ENCODE peak calls at places on chromosomes 11 and 22, in ten cellular contexts. One of them, this sample, is unnamed.

GRCh38 chr11:19218801-19219460 is 17.1 kb upstream of the CSRP3 start:
- DNase-seq in BE2C: peak
- DNase-seq in AG04450: no peak
- DNase-seq in mesothelial cell of epicardium: no peak
- DNase-seq in prostate gland: no peak
- DNase-seq in endothelial cell: no peak
- DNase-seq in coronary artery: no peak
- DNase-seq in progenitor cell of endocrine pancreas: no peak
- DNase-seq in colonic mucosa: no peak
- DNase-seq in tibial nerve: no peak
- DNase-seq in this sample: no peak

GRCh38 chr11:95268386-95268785 is 37.4 kb upstream of the SESN3 start:
- DNase-seq in BE2C: no peak
- DNase-seq in AG04450: no peak
- DNase-seq in mesothelial cell of epicardium: no peak
- DNase-seq in prostate gland: no peak
- DNase-seq in endothelial cell: no peak
- DNase-seq in coronary artery: no peak
- DNase-seq in progenitor cell of endocrine pancreas: no peak
- DNase-seq in colonic mucosa: no peak
- DNase-seq in tibial nerve: no peak
- DNase-seq in this sample: no peak

GRCh38 chr11:72970557-72971118 is 156.4 kb downstream of the ATG16L2 start:
- DNase-seq in BE2C: no peak
- DNase-seq in AG04450: no peak
- DNase-seq in mesothelial cell of epicardium: no peak
- DNase-seq in prostate gland: no peak
- DNase-seq in endothelial cell: no peak
- DNase-seq in coronary artery: no peak
- DNase-seq in progenitor cell of endocrine pancreas: no peak
- DNase-seq in colonic mucosa: no peak
- DNase-seq in tibial nerve: no peak
- DNase-seq in this sample: no peak

GRCh38 chr22:49825944-49826602 is 1.6 kb downstream of the BRD1 start:
- DNase-seq in BE2C: no peak
- DNase-seq in AG04450: no peak
- DNase-seq in mesothelial cell of epicardium: no peak
- DNase-seq in prostate gland: no peak
- DNase-seq in endothelial cell: no peak
- DNase-seq in coronary artery: no peak
- DNase-seq in progenitor cell of endocrine pancreas: no peak
- DNase-seq in colonic mucosa: peak
- DNase-seq in tibial nerve: no peak
- DNase-seq in this sample: no peak

GRCh38 chr11:83645561-83645960 is 359.4 kb upstream of the CCDC90B start:
- DNase-seq in BE2C: no peak
- DNase-seq in AG04450: no peak
- DNase-seq in mesothelial cell of epicardium: no peak
- DNase-seq in prostate gland: no peak
- DNase-seq in endothelial cell: no peak
- DNase-seq in coronary artery: no peak
- DNase-seq in progenitor cell of endocrine pancreas: no peak
- DNase-seq in colonic mucosa: no peak
- DNase-seq in tibial nerve: no peak
- DNase-seq in this sample: no peak

GRCh38 chr11:288328-289144 is at the start of gene PGGHG:
- DNase-seq in BE2C: peak
- DNase-seq in AG04450: no peak
- DNase-seq in mesothelial cell of epicardium: peak
- DNase-seq in prostate gland: no peak
- DNase-seq in endothelial cell: peak
- DNase-seq in coronary artery: peak
- DNase-seq in progenitor cell of endocrine pancreas: peak
- DNase-seq in colonic mucosa: peak
- DNase-seq in tibial nerve: peak
- DNase-seq in this sample: no peak

GRCh38 chr22:39498802-39499201 is 3.3 kb upstream of the MIEF1 start:
- DNase-seq in BE2C: no peak
- DNase-seq in AG04450: no peak
- DNase-seq in mesothelial cell of epicardium: no peak
- DNase-seq in prostate gland: no peak
- DNase-seq in endothelial cell: no peak
- DNase-seq in coronary artery: no peak
- DNase-seq in progenitor cell of endocrine pancreas: no peak
- DNase-seq in colonic mucosa: no peak
- DNase-seq in tibial nerve: no peak
- DNase-seq in this sample: no peak

GRCh38 chr11:10305964-10306918 is 1.4 kb downstream of the ADM start:
- DNase-seq in BE2C: peak
- DNase-seq in AG04450: no peak
- DNase-seq in mesothelial cell of epicardium: no peak
- DNase-seq in prostate gland: no peak
- DNase-seq in endothelial cell: peak
- DNase-seq in coronary artery: peak
- DNase-seq in progenitor cell of endocrine pancreas: no peak
- DNase-seq in colonic mucosa: peak
- DNase-seq in tibial nerve: no peak
- DNase-seq in this sample: no peak

GRCh38 chr11:74086242-74086884 is 77.5 kb upstream of the UCP3 start:
- DNase-seq in BE2C: no peak
- DNase-seq in AG04450: no peak
- DNase-seq in mesothelial cell of epicardium: no peak
- DNase-seq in prostate gland: no peak
- DNase-seq in endothelial cell: no peak
- DNase-seq in coronary artery: no peak
- DNase-seq in progenitor cell of endocrine pancreas: no peak
- DNase-seq in colonic mucosa: no peak
- DNase-seq in tibial nerve: no peak
- DNase-seq in this sample: no peak

GRCh38 chr11:86941871-86942208 is 13.4 kb downstream of the FZD4 start:
- DNase-seq in BE2C: no peak
- DNase-seq in AG04450: no peak
- DNase-seq in mesothelial cell of epicardium: no peak
- DNase-seq in prostate gland: no peak
- DNase-seq in endothelial cell: no peak
- DNase-seq in coronary artery: no peak
- DNase-seq in progenitor cell of endocrine pancreas: no peak
- DNase-seq in colonic mucosa: no peak
- DNase-seq in tibial nerve: no peak
- DNase-seq in this sample: no peak

GRCh38 chr22:38219644-38220043 is 17.9 kb downstream of the MAFF start:
- DNase-seq in BE2C: no peak
- DNase-seq in AG04450: no peak
- DNase-seq in mesothelial cell of epicardium: no peak
- DNase-seq in prostate gland: no peak
- DNase-seq in endothelial cell: no peak
- DNase-seq in coronary artery: no peak
- DNase-seq in progenitor cell of endocrine pancreas: no peak
- DNase-seq in colonic mucosa: no peak
- DNase-seq in tibial nerve: no peak
- DNase-seq in this sample: no peak

DNA sequence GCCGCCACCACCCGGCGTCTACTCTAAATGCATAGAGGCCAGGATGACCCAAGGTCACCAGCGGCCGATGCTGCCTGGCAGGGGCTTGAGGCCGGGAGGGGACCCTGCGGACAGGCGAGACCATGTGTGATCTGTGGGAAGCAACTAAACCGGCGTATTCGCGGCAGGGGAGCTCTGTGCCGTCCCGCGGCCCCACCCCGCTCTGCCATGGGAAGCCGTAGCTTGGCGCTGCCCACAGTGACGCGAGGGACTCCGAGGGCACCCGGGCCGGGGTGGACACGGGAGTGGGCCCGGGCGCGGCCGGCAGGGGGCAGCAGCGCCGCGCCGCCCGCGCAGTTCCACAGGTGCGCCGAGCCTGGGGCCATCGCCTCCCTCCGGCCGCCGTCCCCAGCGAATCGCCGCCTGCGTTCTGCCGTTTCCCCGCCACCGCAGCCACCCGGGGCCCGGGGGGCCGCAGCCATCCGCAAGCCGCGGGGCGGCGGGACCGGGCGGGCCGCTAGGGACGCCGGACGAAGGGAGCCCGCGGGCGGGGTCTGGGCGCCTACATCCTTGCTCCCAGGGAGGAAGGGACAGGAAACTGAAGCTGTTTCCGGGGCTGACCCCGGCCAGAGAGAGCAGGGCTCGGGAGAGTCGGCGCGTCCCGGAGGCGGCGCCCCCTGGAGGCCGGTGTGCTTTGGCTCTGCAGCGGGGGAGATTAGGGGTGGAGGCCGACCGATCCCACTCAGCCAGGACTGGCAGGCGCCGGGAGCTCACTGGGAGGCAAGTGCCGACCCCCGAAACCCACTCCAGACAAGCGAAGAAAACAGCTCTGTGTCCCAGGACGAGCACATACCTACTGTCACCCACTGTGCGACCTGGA is 12.5 kb upstream of the HDHD5 start:
- DNase-seq in BE2C: peak
- DNase-seq in AG04450: peak
- DNase-seq in mesothelial cell of epicardium: peak
- DNase-seq in prostate gland: peak
- DNase-seq in endothelial cell: peak
- DNase-seq in coronary artery: peak
- DNase-seq in progenitor cell of endocrine pancreas: peak
- DNase-seq in colonic mucosa: peak
- DNase-seq in tibial nerve: peak
- DNase-seq in this sample: peak
- TF ChIP-seq CTCF in BE2C: peak
- TF ChIP-seq CTCF in AG04450: peak
- TF ChIP-seq CTCF in mesothelial cell of epicardium: peak
- TF ChIP-seq CTCF in prostate gland: peak
- TF ChIP-seq CTCF in endothelial cell: peak
- TF ChIP-seq CTCF in coronary artery: peak
- TF ChIP-seq CTCF in progenitor cell of endocrine pancreas: peak
- TF ChIP-seq CTCF in colonic mucosa: peak
- TF ChIP-seq CTCF in tibial nerve: peak
- TF ChIP-seq CTCF in this sample: no peak

GRCh38 chr11:117857734-117858369 is 18.6 kb downstream of the FXYD6 start:
- DNase-seq in BE2C: no peak
- DNase-seq in AG04450: no peak
- DNase-seq in mesothelial cell of epicardium: no peak
- DNase-seq in prostate gland: no peak
- DNase-seq in endothelial cell: no peak
- DNase-seq in coronary artery: peak
- DNase-seq in progenitor cell of endocrine pancreas: no peak
- DNase-seq in colonic mucosa: no peak
- DNase-seq in tibial nerve: no peak
- DNase-seq in this sample: no peak
- TF ChIP-seq CTCF in BE2C: no peak
- TF ChIP-seq CTCF in AG04450: no peak
- TF ChIP-seq CTCF in mesothelial cell of epicardium: no peak
- TF ChIP-seq CTCF in prostate gland: no peak
- TF ChIP-seq CTCF in endothelial cell: no peak
- TF ChIP-seq CTCF in coronary artery: no peak
- TF ChIP-seq CTCF in progenitor cell of endocrine pancreas: no peak
- TF ChIP-seq CTCF in colonic mucosa: no peak
- TF ChIP-seq CTCF in tibial nerve: no peak
- TF ChIP-seq CTCF in this sample: no peak

GRCh38 chr11:127217941-127218615 is 217.5 kb upstream of the KIRREL3 start:
- DNase-seq in BE2C: no peak
- DNase-seq in AG04450: no peak
- DNase-seq in mesothelial cell of epicardium: no peak
- DNase-seq in prostate gland: no peak
- DNase-seq in endothelial cell: no peak
- DNase-seq in coronary artery: no peak
- DNase-seq in progenitor cell of endocrine pancreas: no peak
- DNase-seq in colonic mucosa: no peak
- DNase-seq in tibial nerve: no peak
- DNase-seq in this sample: no peak
- TF ChIP-seq CTCF in BE2C: no peak
- TF ChIP-seq CTCF in AG04450: no peak
- TF ChIP-seq CTCF in mesothelial cell of epicardium: no peak
- TF ChIP-seq CTCF in prostate gland: no peak
- TF ChIP-seq CTCF in endothelial cell: no peak
- TF ChIP-seq CTCF in coronary artery: no peak
- TF ChIP-seq CTCF in progenitor cell of endocrine pancreas: no peak
- TF ChIP-seq CTCF in colonic mucosa: no peak
- TF ChIP-seq CTCF in tibial nerve: no peak
- TF ChIP-seq CTCF in this sample: no peak

GRCh38 chr11:1533342-1533725 is 38.7 kb downstream of the DUSP8 start:
- DNase-seq in BE2C: no peak
- DNase-seq in AG04450: no peak
- DNase-seq in mesothelial cell of epicardium: no peak
- DNase-seq in prostate gland: no peak
- DNase-seq in endothelial cell: no peak
- DNase-seq in coronary artery: no peak
- DNase-seq in progenitor cell of endocrine pancreas: no peak
- DNase-seq in colonic mucosa: no peak
- DNase-seq in tibial nerve: no peak
- DNase-seq in this sample: no peak

GRCh38 chr11:1532606-1533341 is 39.3 kb downstream of the DUSP8 start:
- DNase-seq in BE2C: no peak
- DNase-seq in AG04450: no peak
- DNase-seq in mesothelial cell of epicardium: no peak
- DNase-seq in prostate gland: no peak
- DNase-seq in endothelial cell: no peak
- DNase-seq in coronary artery: no peak
- DNase-seq in progenitor cell of endocrine pancreas: no peak
- DNase-seq in colonic mucosa: no peak
- DNase-seq in tibial nerve: no peak
- DNase-seq in this sample: no peak

GRCh38 chr11:1530686-1531256 is 41.3 kb downstream of the DUSP8 start:
- DNase-seq in BE2C: no peak
- DNase-seq in AG04450: no peak
- DNase-seq in mesothelial cell of epicardium: no peak
- DNase-seq in prostate gland: no peak
- DNase-seq in endothelial cell: no peak
- DNase-seq in coronary artery: no peak
- DNase-seq in progenitor cell of endocrine pancreas: no peak
- DNase-seq in colonic mucosa: no peak
- DNase-seq in tibial nerve: no peak
- DNase-seq in this sample: no peak

GRCh38 chr11:1531418-1531817 is 40.7 kb downstream of the DUSP8 start:
- DNase-seq in BE2C: peak
- DNase-seq in AG04450: no peak
- DNase-seq in mesothelial cell of epicardium: no peak
- DNase-seq in prostate gland: no peak
- DNase-seq in endothelial cell: no peak
- DNase-seq in coronary artery: no peak
- DNase-seq in progenitor cell of endocrine pancreas: no peak
- DNase-seq in colonic mucosa: no peak
- DNase-seq in tibial nerve: no peak
- DNase-seq in this sample: no peak

DNA sequence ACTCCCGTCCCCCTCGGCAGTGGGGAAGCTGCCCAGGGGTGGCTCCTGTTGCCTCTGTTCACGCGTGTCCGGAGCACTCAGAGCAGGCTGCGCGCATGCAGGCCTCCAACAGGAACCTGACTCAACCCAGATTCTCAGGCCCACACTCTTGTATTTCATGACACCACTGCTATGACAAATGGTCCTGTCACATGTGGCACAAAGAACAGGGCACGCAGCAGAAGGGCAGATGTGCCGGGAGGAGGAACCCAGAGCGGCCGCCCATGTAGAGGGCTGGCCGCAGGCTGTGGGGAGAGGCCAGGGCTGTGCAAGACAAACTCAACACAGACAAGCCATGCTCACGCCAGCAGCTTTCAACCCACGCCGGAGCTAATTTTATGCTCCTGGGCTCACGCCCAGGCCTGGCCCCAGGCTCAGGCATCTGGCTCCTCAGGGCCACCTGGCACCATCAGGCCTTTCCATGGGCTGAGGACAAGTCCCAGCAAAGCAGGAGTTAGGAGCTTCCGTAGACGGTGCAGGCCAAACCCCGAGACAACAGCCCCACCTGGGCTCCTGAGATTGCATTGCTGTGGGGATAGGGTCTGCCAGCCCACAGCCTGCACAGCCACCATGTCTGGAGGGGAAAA is 40.0 kb downstream of the DUSP8 start:
- DNase-seq in BE2C: peak
- DNase-seq in AG04450: no peak
- DNase-seq in mesothelial cell of epicardium: no peak
- DNase-seq in prostate gland: peak
- DNase-seq in endothelial cell: no peak
- DNase-seq in coronary artery: no peak
- DNase-seq in progenitor cell of endocrine pancreas: no peak
- DNase-seq in colonic mucosa: no peak
- DNase-seq in tibial nerve: no peak
- DNase-seq in this sample: no peak
- TF ChIP-seq CTCF in BE2C: no peak
- TF ChIP-seq CTCF in AG04450: no peak
- TF ChIP-seq CTCF in mesothelial cell of epicardium: no peak
- TF ChIP-seq CTCF in prostate gland: no peak
- TF ChIP-seq CTCF in endothelial cell: no peak
- TF ChIP-seq CTCF in coronary artery: no peak
- TF ChIP-seq CTCF in progenitor cell of endocrine pancreas: no peak
- TF ChIP-seq CTCF in colonic mucosa: no peak
- TF ChIP-seq CTCF in tibial nerve: no peak
- TF ChIP-seq CTCF in this sample: no peak

This sample was measured in omental fat pad.